ENCODE peak calls at places on chromosomes 12 and 14, in four cellular contexts. C, S, P and T are unnamed samples.
A peak's percentile ranks its signal among the peaks of the same experiment; 100 is the strongest.

GRCh38 chr12:114841557-114842251 is 157.7 kb upstream of the TBX3 start:
- DNase-seq in C (no peak), S (peak; percentile 97), P (no peak), T (no peak)

GRCh38 chr12:39595923-39596322 is 23.7 kb downstream of the ABCD2 start:
- DNase-seq in C (no peak), S (no peak), P (no peak), T (peak; percentile 15)

GRCh38 chr14:90109858-90110257 is 48.1 kb downstream of the KCNK13 start:
- DNase-seq in C (no peak), S (no peak), P (no peak), T (no peak)

GRCh38 chr12:58502236-58502635 is 418.1 kb downstream of the LRIG3 start:
- DNase-seq in C (no peak), S (no peak), P (no peak), T (no peak)

GRCh38 chr12:124442772-124443445 is 124.5 kb downstream of the NCOR2 start:
- DNase-seq in C (peak; percentile 52), S (no peak), P (no peak), T (peak; percentile 88)

GRCh38 chr14:73591690-73592448 is at the start of gene ACOT4:
- DNase-seq in C (no peak), S (peak; percentile 14), P (no peak), T (peak; percentile 25)

GRCh38 chr12:104473374-104473983 is 16.7 kb downstream of the CHST11 start:
- DNase-seq in C (no peak), S (no peak), P (no peak), T (no peak)

GRCh38 chr12:113329022-113329790 is 5.7 kb downstream of the SLC8B1 start:
- DNase-seq in C (no peak), S (no peak), P (no peak), T (peak; percentile 51)

GRCh38 chr12:82627799-82628198 is 58.9 kb upstream of the TMTC2 start:
- DNase-seq in C (peak; percentile 7), S (peak; percentile 30), P (no peak), T (peak; percentile 56)

GRCh38 chr12:57404966-57405640 is 25.7 kb downstream of the R3HDM2 start:
- DNase-seq in C (no peak), S (no peak), P (no peak), T (no peak)

GRCh38 chr12:124605150-124605549 is 37.7 kb upstream of the NCOR2 start:
- DNase-seq in C (no peak), S (no peak), P (no peak), T (no peak)

GRCh38 chr12:53219956-53220856 is 11.8 kb downstream of the RARG start:
- DNase-seq in C (no peak), S (peak; percentile 70), P (no peak), T (peak; percentile 77)

GRCh38 chr14:54653764-54654469 is 87.0 kb downstream of the SAMD4A start:
- DNase-seq in C (no peak), S (peak; percentile 55), P (no peak), T (peak; percentile 94)

GRCh38 chr12:93766802-93767523 is 89.8 kb downstream of the CRADD start:
- DNase-seq in C (no peak), S (peak; percentile 61), P (no peak), T (peak; percentile 85)

GRCh38 chr12:106136263-106136662 is 2.5 kb downstream of the NUAK1 start:
- DNase-seq in C (peak; percentile 70), S (peak; percentile 77), P (peak; percentile 87), T (peak; percentile 91)

GRCh38 chr14:103538291-103539055 is 9.5 kb downstream of the TRMT61A start:
- DNase-seq in C (no peak), S (no peak), P (no peak), T (no peak)

GRCh38 chr14:70162353-70162752 is 26.4 kb downstream of the SLC8A3 start:
- DNase-seq in C (no peak), S (no peak), P (no peak), T (no peak)

GRCh38 chr12:26001530-26001929 is 43.0 kb downstream of the RASSF8 start:
- DNase-seq in C (no peak), S (no peak), P (no peak), T (no peak)

GRCh38 chr12:48189331-48190125 is 6.1 kb downstream of the CCDC184 start:
- DNase-seq in C (no peak), S (peak; percentile 55), P (no peak), T (peak; percentile 82)

GRCh38 chr12:28172434-28173030 is 17.7 kb upstream of the CCDC91 start:
- DNase-seq in C (peak; percentile 44), S (peak; percentile 63), P (no peak), T (peak; percentile 80)

GRCh38 chr12:109192358-109192757 is 76.0 kb downstream of the ACACB start:
- DNase-seq in C (peak; percentile 67), S (peak; percentile 83), P (no peak), T (peak; percentile 41)

GRCh38 chr12:94140556-94140955 is 7.8 kb upstream of the PLXNC1 start:
- DNase-seq in C (no peak), S (no peak), P (no peak), T (peak; percentile 38)

GRCh38 chr14:65336191-65336591 is 76.3 kb upstream of the FUT8 start:
- DNase-seq in C (no peak), S (no peak), P (no peak), T (peak; percentile 53)

GRCh38 chr12:103800252-103800771 is 40.7 kb downstream of the NT5DC3 start:
- DNase-seq in C (no peak), S (peak; percentile 20), P (no peak), T (peak; percentile 80)

GRCh38 chr12:45601888-45602287 is 127.6 kb upstream of the ARID2 start:
- DNase-seq in C (no peak), S (no peak), P (no peak), T (no peak)

GRCh38 chr12:6462234-6462995 is 8.1 kb downstream of the VAMP1 start:
- DNase-seq in C (no peak), S (no peak), P (no peak), T (no peak)

GRCh38 chr12:104426926-104427546 is 29.7 kb upstream of the CHST11 start:
- DNase-seq in C (peak; percentile 53), S (peak; percentile 66), P (no peak), T (peak; percentile 35)

GRCh38 chr14:50062438-50063039 is 53.8 kb downstream of the VCPKMT start:
- DNase-seq in C (no peak), S (peak; percentile 69), P (no peak), T (peak; percentile 73)

GRCh38 chr12:107903377-107904061 is 129.0 kb downstream of the ASCL4 start:
- DNase-seq in C (no peak), S (peak; percentile 23), P (peak; percentile 86), T (no peak)

GRCh38 chr12:127459166-127459565 is 807.8 kb upstream of the TMEM132C start:
- DNase-seq in C (no peak), S (no peak), P (no peak), T (no peak)

GRCh38 chr12:132322206-132323132 is 6.9 kb downstream of the GALNT9 start:
- DNase-seq in C (no peak), S (no peak), P (no peak), T (peak; percentile 44)

GRCh38 chr12:89236237-89236636 is 116.1 kb downstream of the DUSP6 start:
- DNase-seq in C (no peak), S (peak; percentile 64), P (no peak), T (peak; percentile 77)

GRCh38 chr12:53091756-53092155 is 5.7 kb upstream of the IGFBP6 start:
- DNase-seq in C (no peak), S (no peak), P (no peak), T (no peak)

GRCh38 chr12:58844161-58844560 is 76.1 kb downstream of the LRIG3 start:
- DNase-seq in C (no peak), S (no peak), P (no peak), T (no peak)

GRCh38 chr14:52380294-52380693 is 66.2 kb downstream of the PTGER2 start:
- DNase-seq in C (no peak), S (peak; percentile 82), P (no peak), T (peak; percentile 12)

GRCh38 chr14:92866181-92866752 is 56.7 kb upstream of the CHGA start:
- DNase-seq in C (no peak), S (peak; percentile 46), P (no peak), T (no peak)

DNA sequence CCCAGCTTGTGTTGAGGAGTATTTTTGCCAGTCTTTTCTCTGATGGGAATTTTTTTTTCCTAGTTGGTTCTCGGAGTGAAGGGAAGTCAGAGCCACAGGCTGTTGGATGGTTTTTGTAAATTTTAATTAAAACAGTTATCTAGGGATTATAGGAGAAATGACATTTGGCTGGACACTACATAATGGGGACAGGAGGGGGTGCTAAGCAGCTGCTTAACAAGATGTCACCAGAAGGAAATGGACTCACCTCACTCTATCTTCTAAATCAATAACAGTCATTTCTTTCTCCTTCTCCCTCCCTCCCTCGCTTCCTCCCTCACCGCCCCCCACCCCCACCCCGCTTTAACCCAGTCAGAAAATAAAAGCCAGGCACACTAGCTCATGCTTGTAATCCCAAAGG is 93.4 kb upstream of the TMEM233 start:
- DNase-seq in C (no peak), S (no peak), P (no peak), T (no peak)
- TF ChIP-seq CTCF in C (no peak), S (no peak), P (no peak), T (no peak)

GRCh38 chr14:101885254-101885576 is 79.2 kb upstream of the DYNC1H1 start:
- DNase-seq in C (no peak), S (no peak), P (no peak), T (no peak)
- H3K4me3 ChIP-seq in C (no peak overlapping the region), S (no peak overlapping the region), P (no peak overlapping the region), T (no peak overlapping the region)

GRCh38 chr14:68469208-68469713 is 323.6 kb downstream of the ZFP36L1 start:
- DNase-seq in C (no peak), S (no peak), P (no peak), T (no peak)

GRCh38 chr14:68470361-68470760 is 322.5 kb downstream of the ZFP36L1 start:
- DNase-seq in C (no peak), S (peak; percentile 45), P (no peak), T (no peak)

GRCh38 chr14:68471964-68472508 is 320.8 kb downstream of the ZFP36L1 start:
- DNase-seq in C (no peak), S (no peak), P (no peak), T (no peak)

GRCh38 chr14:68473050-68473449 is 319.8 kb downstream of the ZFP36L1 start:
- DNase-seq in C (no peak), S (no peak), P (peak; percentile 65), T (no peak)

GRCh38 chr14:68471029-68471963 is 321.6 kb downstream of the ZFP36L1 start:
- DNase-seq in C (no peak), S (no peak), P (no peak), T (no peak)
- TF ChIP-seq CTCF in C (no peak), S (no peak), P (no peak), T (no peak)

GRCh38 chr12:1793426-1794210 is 26.7 kb upstream of the LRTM2 start:
- DNase-seq in C (no peak), S (no peak), P (no peak), T (no peak)
- H3K4me3 ChIP-seq in C (no peak overlapping the region), S (no peak overlapping the region), P (no peak overlapping the region), T (no peak overlapping the region)